ENCODE peak calls at places on chromosomes 11 and 22, in four cellular contexts. P, S, U and A are unnamed samples.

GRCh38 chr22:35334010-35334409 is 34.3 kb downstream of the TOM1 start:
- DNase-seq in S (no peak), U (no peak), P (no peak), A (no peak)

GRCh38 chr11:110430267-110431211 is 791 bp downstream of the FDX1 start:
- DNase-seq in U (peak), S (peak), P (peak), A (no peak)

GRCh38 chr11:130165601-130166456 is 6.2 kb downstream of the ST14 start:
- DNase-seq in P (no peak), S (no peak), U (no peak), A (no peak)

GRCh38 chr11:494761-495536 is 12.1 kb downstream of the RNH1 start:
- DNase-seq in S (no peak), P (no peak), U (no peak), A (no peak)

GRCh38 chr11:114163231-114163631 is 103.7 kb downstream of the ZBTB16 start:
- DNase-seq in S (no peak), U (peak), P (peak), A (peak)

GRCh38 chr11:15976433-15977045 is 379.8 kb downstream of the SOX6 start:
- DNase-seq in S (peak), U (peak), P (peak), A (no peak)

GRCh38 chr22:44023404-44024287 is 456 bp upstream of the PARVB start:
- DNase-seq in U (peak), S (no peak), P (peak), A (no peak)

GRCh38 chr22:28297504-28297903 is 378.4 kb upstream of the PITPNB start:
- DNase-seq in P (peak), U (peak), S (peak), A (no peak)

GRCh38 chr11:82895437-82896091 is 4.7 kb downstream of the PRCP start:
- DNase-seq in P (no peak), U (no peak), S (no peak), A (no peak)

GRCh38 chr11:17572359-17572690 is 25.3 kb downstream of the OTOG start:
- DNase-seq in P (no peak), S (no peak), U (no peak), A (no peak)

GRCh38 chr11:67542971-67543370 is 19.7 kb upstream of the CABP2 start:
- DNase-seq in S (no peak), U (no peak), P (no peak), A (no peak)

GRCh38 chr22:20018001-20018400 is 1.4 kb upstream of the ARVCF start:
- DNase-seq in U (no peak), P (no peak), S (no peak), A (no peak)

GRCh38 chr22:20016734-20017621 is at the start of gene ARVCF:
- DNase-seq in P (peak), U (peak), S (peak), A (peak)

GRCh38 chr22:20019661-20020532 is 1.0 kb upstream of the TANGO2 start:
- DNase-seq in P (no peak), S (no peak), U (no peak), A (no peak)

GRCh38 chr22:20015971-20016733 is 471 bp downstream of the ARVCF start:
- DNase-seq in P (no peak), U (no peak), S (no peak), A (no peak)

GRCh38 chr22:20017622-20017958 is 967 bp upstream of the ARVCF start:
- DNase-seq in U (no peak), P (no peak), S (no peak), A (no peak)
- H3K4me3 ChIP-seq in U (no peak), P (peak), S (no peak), A (no peak)

GRCh38 chr11:64359712-64360402 is 895 bp downstream of the RPS6KA4 start:
- DNase-seq in U (no peak), P (no peak), S (no peak), A (no peak)

GRCh38 chr11:64362339-64362738 is 3.4 kb downstream of the RPS6KA4 start:
- DNase-seq in U (no peak), P (no peak), S (no peak), A (no peak)

GRCh38 chr11:64358907-64359711 is at the start of gene RPS6KA4:
- DNase-seq in P (peak), S (peak), U (peak), A (no peak)

GRCh38 chr11:64361659-64362058 is 2.7 kb downstream of the RPS6KA4 start:
- DNase-seq in P (no peak), S (no peak), U (no peak), A (no peak)

DNA sequence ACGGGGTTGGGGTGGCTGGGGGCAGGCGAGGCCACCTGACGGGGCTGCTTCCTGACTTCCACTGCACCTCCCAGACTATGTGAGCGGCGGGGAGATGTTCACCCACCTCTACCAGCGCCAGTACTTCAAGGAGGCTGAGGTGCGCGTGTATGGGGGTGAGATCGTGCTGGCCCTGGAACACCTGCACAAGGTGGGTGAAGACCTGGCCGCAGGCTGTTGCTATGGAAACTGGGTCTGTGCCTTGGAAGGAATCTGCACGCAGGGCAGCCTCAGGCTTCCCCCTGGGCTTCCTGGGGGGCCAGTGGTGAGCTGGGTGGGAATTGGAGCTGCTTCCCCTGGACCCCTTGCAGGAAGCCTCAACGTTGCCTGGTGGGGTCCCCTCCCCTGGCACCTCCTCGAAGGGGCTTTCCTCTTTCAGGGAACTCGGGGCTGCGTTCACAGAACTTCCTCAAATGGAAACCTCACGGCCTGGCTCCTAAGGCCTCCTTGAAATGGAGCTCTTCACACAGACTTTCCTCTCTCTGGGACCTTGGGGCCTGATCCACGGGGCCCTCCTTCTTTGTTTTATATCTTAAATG is 1.5 kb downstream of the RPS6KA4 start:
- DNase-seq in S (no peak), U (no peak), P (no peak), A (no peak)
- H3K4me3 ChIP-seq in S (peak), U (no peak), P (no peak), A (peak)

DNA sequence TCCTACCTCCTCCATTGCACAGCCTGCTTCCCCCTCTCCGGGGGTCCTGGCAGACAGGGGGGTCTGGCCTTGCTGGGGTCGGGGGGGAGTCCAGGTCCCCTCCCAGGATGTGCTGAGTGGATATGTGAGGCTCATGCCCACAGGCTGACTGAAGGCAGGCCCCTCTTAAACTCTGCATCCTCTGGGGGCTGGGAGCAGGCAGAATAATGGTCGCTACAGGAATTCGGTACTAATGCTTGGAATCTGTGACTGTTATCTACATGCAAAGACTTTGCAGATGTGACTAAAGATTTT is 1.6 kb upstream of the SUN2 start:
- DNase-seq in S (no peak), P (no peak), U (no peak), A (no peak)
- H3K4me3 ChIP-seq in S (no peak), P (no peak), U (no peak), A (no peak)

DNA sequence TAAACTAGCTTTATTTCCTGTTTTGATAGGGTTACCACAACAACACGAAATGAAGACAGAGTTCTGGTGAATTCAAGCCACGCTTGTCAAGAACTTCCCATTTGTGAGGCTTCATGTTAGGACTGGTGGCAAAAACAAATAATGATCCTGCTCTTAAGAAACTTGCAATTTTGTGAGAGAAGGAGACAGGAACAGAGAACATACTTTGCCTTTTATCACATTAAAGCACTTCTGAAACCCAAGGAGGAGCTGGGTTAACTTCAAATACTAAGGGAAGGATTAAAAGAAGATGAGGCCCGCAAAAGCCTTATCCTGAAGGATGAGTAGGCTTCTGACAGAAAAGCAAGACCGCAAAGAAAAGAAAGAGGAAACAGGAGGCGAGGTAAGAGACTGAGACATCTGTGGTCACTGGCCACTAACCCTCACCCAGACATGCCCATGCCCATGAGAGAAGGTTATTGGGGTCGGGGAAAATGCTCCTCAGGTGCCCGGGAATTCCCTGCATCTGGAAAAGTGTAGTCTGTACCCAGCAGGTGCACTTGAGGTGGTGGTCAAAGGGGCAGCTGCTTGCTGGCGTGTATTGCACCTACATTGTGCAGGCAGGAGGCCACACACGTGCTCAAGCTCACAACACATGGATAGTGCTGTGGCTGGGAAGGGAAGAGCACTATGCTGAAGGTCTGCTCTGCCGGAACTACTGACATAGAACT is 50.5 kb downstream of the MAPK1 start:
- DNase-seq in S (peak), U (peak), P (peak), A (peak)
- H3K4me3 ChIP-seq in S (no peak), U (peak), P (no peak), A (no peak)

GRCh38 chr22:30607939-30608338 is 965 bp downstream of the TCN2 start:
- DNase-seq in U (no peak), S (no peak), P (no peak), A (no peak)

GRCh38 chr22:30606455-30607299 is at the start of gene TCN2:
- DNase-seq in U (peak), P (peak), S (peak), A (no peak)

GRCh38 chr22:30605449-30606110 is 1.4 kb upstream of the TCN2 start:
- DNase-seq in P (peak), S (peak), U (peak), A (no peak)

GRCh38 chr22:30609260-30610185 is 2.5 kb downstream of the TCN2 start:
- DNase-seq in S (peak), U (peak), P (peak), A (no peak)

DNA sequence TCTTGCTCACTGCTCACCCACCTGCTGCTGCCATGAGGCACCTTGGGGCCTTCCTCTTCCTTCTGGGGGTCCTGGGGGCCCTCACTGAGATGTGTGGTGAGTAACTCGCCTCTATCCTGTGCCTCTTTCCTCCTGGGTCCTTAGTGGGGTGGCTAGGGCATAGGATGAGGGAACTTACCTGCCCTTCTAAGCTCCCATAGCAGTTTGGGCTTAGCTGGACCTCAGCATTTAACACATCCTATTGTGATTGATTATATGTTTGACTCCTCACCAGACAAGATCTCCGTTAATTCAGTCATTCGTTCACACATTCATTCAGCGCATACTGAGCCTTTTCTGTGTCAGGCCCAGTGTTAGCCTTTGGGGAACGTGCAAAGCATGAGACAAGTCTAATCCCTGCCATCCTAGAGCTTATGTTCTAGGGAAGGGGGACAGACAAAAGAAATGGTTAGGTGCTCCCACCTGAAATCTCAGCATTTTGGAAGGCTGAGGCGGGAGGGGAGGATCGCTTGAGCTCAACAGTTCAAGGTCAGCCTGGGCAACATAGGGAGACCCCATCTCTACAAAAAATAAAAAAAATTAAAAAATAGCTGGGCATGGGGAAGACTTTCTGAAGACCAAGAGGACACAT is 441 bp downstream of the TCN2 start:
- DNase-seq in U (no peak), P (no peak), S (no peak), A (no peak)
- H3K4me3 ChIP-seq in U (peak), P (peak), S (peak), A (no peak)

GRCh38 chr11:117874253-117874909 is 2.1 kb downstream of the FXYD6 start:
- DNase-seq in S (no peak), U (no peak), P (no peak), A (no peak)
- H3K4me3 ChIP-seq in S (no peak), U (no peak), P (peak), A (no peak)

DNA sequence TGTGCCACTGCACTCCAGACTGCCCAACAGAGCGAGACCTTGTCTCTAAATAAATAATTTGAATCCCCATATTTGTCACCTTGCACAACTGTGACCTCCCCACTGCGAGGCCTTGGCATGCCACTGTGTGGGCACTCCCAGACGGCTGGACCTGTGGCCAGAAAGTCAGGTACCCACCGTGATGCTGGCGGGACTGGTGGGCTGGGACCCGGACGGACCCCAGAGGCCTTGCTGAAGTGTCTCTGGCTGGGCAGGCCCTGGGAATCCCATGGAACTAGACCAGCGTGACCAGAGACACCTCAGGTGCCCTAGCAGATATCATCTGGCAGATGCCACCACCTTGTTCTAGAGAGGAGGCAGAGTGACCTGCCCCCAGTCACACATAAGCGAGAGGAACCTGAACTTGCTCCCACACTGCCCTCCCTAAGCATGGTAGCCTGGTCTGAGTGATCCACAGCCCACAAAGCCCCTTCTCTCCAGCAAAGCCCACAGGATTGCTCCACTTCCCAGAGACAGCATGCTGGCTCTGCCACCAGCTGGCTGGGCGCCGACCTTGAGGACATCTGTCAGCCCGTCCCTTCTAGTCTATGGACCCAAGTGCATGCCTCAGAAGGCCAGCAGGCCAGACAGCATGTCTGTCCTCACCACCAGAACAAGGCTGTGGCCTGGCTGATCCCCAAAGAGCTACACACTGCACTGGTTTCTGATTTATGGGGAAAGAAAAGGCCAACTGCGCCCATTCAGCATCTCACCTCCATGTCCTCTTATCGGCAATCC is 9.5 kb downstream of the MACROD1 start:
- DNase-seq in P (no peak), U (no peak), S (no peak), A (no peak)
- H3K4me3 ChIP-seq in P (no peak), U (no peak), S (no peak), A (no peak)

GRCh38 chr11:75431533-75432525 is 1.2 kb downstream of the KLHL35 start:
- DNase-seq in P (no peak), U (no peak), S (no peak), A (no peak)

GRCh38 chr11:75428989-75429640 is 3.9 kb downstream of the KLHL35 start:
- DNase-seq in S (no peak), U (no peak), P (no peak), A (no peak)

GRCh38 chr11:75429641-75429901 is 3.4 kb downstream of the KLHL35 start:
- DNase-seq in P (no peak), U (no peak), S (no peak), A (no peak)

GRCh38 chr11:75429902-75430691 is 2.9 kb downstream of the KLHL35 start:
- DNase-seq in P (peak), U (peak), S (peak), A (no peak)

DNA sequence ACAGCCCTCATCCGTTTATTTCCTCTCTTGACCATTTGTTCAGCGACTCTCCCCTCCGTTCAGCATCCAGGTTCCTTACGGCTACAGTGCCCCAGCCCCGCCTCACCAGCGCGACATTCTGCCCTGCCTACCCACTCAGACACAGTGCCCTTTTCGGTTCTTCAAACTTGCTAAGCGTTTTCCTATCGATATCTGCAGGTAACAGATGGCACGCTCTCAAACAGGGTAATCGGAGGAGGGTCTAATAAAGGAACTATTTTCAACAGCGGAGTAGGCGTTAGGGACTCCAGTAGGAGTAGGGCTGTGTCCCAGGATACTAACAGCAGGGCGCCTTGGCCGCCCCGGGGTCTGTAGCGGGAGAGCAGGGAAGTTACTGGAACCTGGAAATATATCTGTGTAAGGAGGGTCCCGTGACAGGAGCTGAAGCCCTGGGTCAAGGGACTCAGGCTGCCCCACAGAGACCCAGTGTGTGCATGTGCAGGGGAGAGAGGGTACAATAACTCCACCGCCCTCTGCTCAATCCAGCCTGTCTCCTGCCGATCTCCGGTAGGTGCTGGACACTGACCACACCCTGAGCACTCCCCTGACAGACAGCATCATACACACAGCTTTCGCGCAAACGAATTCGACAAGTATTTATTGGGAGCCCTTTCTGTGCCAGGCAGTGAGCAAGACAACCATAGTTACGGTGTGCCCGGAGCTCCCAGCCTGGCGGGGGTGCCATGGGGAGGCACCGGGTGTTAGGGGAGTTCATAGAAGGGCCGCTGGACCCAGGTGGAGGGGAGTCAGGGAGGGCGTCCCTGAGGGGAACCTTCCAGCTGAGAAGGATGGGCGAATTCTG is 2.1 kb downstream of the KLHL35 start:
- DNase-seq in P (no peak), U (no peak), S (no peak), A (no peak)
- H3K4me3 ChIP-seq in P (peak), U (peak), S (peak), A (peak)

DNA sequence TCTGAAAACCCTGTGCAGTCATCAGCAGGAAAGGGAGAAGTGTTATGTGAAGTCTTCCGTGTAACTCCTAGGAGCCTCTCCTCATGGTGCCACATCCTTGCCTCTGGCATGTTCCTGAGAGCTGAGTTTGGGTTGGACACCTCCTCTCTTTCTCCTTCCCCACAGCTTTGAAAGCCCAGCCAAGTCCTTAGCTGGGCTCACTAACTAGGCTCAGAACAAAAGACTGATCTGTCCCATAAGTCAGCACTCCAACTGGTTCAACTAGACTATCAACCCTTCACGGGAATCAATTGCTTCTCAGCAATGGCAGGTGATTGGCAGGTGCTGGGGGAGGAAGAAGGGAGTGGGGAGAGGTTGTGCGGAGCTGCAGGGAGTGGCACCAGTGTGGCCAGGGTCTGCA is 509.9 kb upstream of the B3GAT1 start:
- DNase-seq in S (no peak), P (no peak), U (no peak), A (no peak)
- H3K4me3 ChIP-seq in S (no peak), P (no peak), U (no peak), A (no peak)